ENCODE peak calls at places on chromosomes 13 and 19, in four cellular contexts. F is neural progenitor cell, G is choroid plexus epithelial cell, K is heart right ventricle. P is an unnamed sample.

GRCh38 chr13:34942732-34943674 is 933 bp downstream of the NBEA start:
- DNase-seq in F (peak), G (no peak), K (peak), P (no peak)

GRCh38 chr19:17843908-17844490 is 3.8 kb downstream of the JAK3 start:
- DNase-seq in F (no peak), G (no peak), K (no peak), P (no peak)

GRCh38 chr19:3065675-3066357 is 3.5 kb upstream of the TLE5 start:
- DNase-seq in F (no peak), G (no peak), K (no peak), P (no peak)

GRCh38 chr13:48505597-48506091 is 27.2 kb downstream of the RCBTB2 start:
- DNase-seq in F (no peak), G (no peak), K (no peak), P (no peak)

GRCh38 chr13:41915096-41915495 is 45.8 kb downstream of the VWA8 start:
- DNase-seq in F (no peak), G (no peak), K (no peak), P (no peak)

GRCh38 chr13:65606622-65607021 is 1623.5 kb downstream of the PCDH9 start:
- DNase-seq in F (no peak), G (peak), K (no peak), P (peak)

GRCh38 chr19:41696402-41697197 is 8.5 kb upstream of the CEACAM7 start:
- DNase-seq in F (no peak), G (peak), K (no peak), P (no peak)

GRCh38 chr13:51887441-51887840 is 25.7 kb downstream of the CCDC70 start:
- DNase-seq in F (no peak), G (no peak), K (no peak), P (no peak)

GRCh38 chr13:78121001-78121400 is 202.4 kb upstream of the EDNRB start:
- DNase-seq in F (no peak), G (no peak), K (no peak), P (no peak)

GRCh38 chr13:38607136-38607535 is 79.7 kb upstream of the FREM2 start:
- DNase-seq in F (peak), G (no peak), K (no peak), P (no peak)

GRCh38 chr19:55602104-55603001 is 2.3 kb downstream of the ZNF524 start:
- DNase-seq in F (no peak), G (no peak), K (no peak), P (no peak)

GRCh38 chr19:49988433-49988832 is 27.5 kb upstream of the SIGLEC11 start:
- DNase-seq in F (no peak), G (peak), K (no peak), P (peak)

GRCh38 chr13:41590122-41590521 is 132.8 kb downstream of the RGCC start:
- DNase-seq in F (no peak), G (no peak), K (no peak), P (no peak)

GRCh38 chr19:21127898-21128297 is 13.9 kb upstream of the ZNF431 start:
- DNase-seq in F (no peak), G (no peak), K (no peak), P (no peak)

GRCh38 chr13:34340534-34340933 is 522.6 kb downstream of the RFC3 start:
- DNase-seq in F (no peak), G (peak), K (no peak), P (no peak)

GRCh38 chr19:15296841-15297415 is 35.4 kb downstream of the BRD4 start:
- DNase-seq in F (no peak), G (no peak), K (no peak), P (no peak)

GRCh38 chr13:106381083-106381482 is 154.4 kb downstream of the EFNB2 start:
- DNase-seq in F (peak), G (peak), K (no peak), P (peak)

GRCh38 chr19:4032436-4032835 is 24.9 kb downstream of the PIAS4 start:
- DNase-seq in F (no peak), G (no peak), K (no peak), P (no peak)

GRCh38 chr13:30805603-30806011 is 70.3 kb downstream of the ALOX5AP start:
- DNase-seq in F (no peak), G (no peak), K (peak), P (peak)

GRCh38 chr13:77749481-77749880 is 52.0 kb downstream of the SLAIN1 start:
- DNase-seq in F (peak), G (no peak), K (no peak), P (peak)

GRCh38 chr19:48122421-48122820 is 11.8 kb upstream of the PLA2G4C start:
- DNase-seq in F (no peak), G (no peak), K (no peak), P (no peak)

GRCh38 chr19:39582442-39582841 is 19.9 kb upstream of the LGALS13 start:
- DNase-seq in F (no peak), G (no peak), K (no peak), P (no peak)

GRCh38 chr19:55549500-55550320 is 4.4 kb upstream of the SBK3 start:
- DNase-seq in F (peak), G (peak), K (no peak), P (peak)

GRCh38 chr13:73412933-73413332 is 354.1 kb downstream of the KLF5 start:
- DNase-seq in F (no peak), G (no peak), K (no peak), P (no peak)

GRCh38 chr13:107361666-107362065 is 793.7 kb upstream of the ARGLU1 start:
- DNase-seq in F (no peak), G (peak), K (no peak), P (no peak)

GRCh38 chr13:34469212-34469983 is 472.7 kb upstream of the NBEA start:
- DNase-seq in F (no peak), G (peak), K (no peak), P (peak)

GRCh38 chr13:30047154-30047874 is 196.9 kb upstream of the UBL3 start:
- DNase-seq in F (no peak), G (no peak), K (no peak), P (no peak)

GRCh38 chr13:40215747-40216146 is 450.7 kb downstream of the FOXO1 start:
- DNase-seq in F (no peak), G (no peak), K (no peak), P (no peak)

GRCh38 chr13:97953376-97953970 is at the start of gene IPO5:
- DNase-seq in F (no peak), G (peak), K (no peak), P (peak)

GRCh38 chr19:5394907-5395505 is 54.4 kb upstream of the PTPRS start:
- DNase-seq in F (peak), G (no peak), K (no peak), P (no peak)

GRCh38 chr19:15421136-15421535 is 2.3 kb upstream of the AKAP8L start:
- DNase-seq in F (no peak), G (no peak), K (no peak), P (no peak)

GRCh38 chr19:2607712-2608601 is 94.5 kb downstream of the GNG7 start:
- DNase-seq in F (no peak), G (no peak), K (no peak), P (no peak)

GRCh38 chr19:54029930-54030490 is 33.7 kb downstream of the VSTM1 start:
- DNase-seq in F (peak), G (peak), K (peak), P (peak)

GRCh38 chr19:11248852-11249251 is 9.4 kb downstream of the ANGPTL8 start:
- DNase-seq in F (no peak), G (no peak), K (no peak), P (no peak)

GRCh38 chr13:41909524-41909923 is 51.4 kb downstream of the VWA8 start:
- DNase-seq in F (no peak), G (no peak), K (no peak), P (no peak)

GRCh38 chr19:35123573-35123972 is 8.0 kb downstream of the FXYD3 start:
- DNase-seq in F (no peak), G (no peak), K (no peak), P (no peak)

GRCh38 chr13:92842145-92842544 is 384.5 kb upstream of the GPC6 start:
- DNase-seq in F (no peak), G (peak), K (no peak), P (peak)

GRCh38 chr13:106038752-106039151 is 496.7 kb downstream of the EFNB2 start:
- DNase-seq in F (no peak), G (peak), K (no peak), P (peak)

GRCh38 chr19:16779539-16780163 is 49.5 kb upstream of the SIN3B start:
- DNase-seq in F (no peak), G (peak), K (no peak), P (no peak)

GRCh38 chr13:32535140-32535539 is 3.5 kb downstream of the N4BP2L2 start:
- DNase-seq in F (no peak), G (no peak), K (no peak), P (no peak)
- H3K4me3 ChIP-seq in F (no peak), G (no peak), K (peak), P (no peak)

GRCh38 chr19:29966594-29967249 is 24.7 kb downstream of the URI1 start:
- DNase-seq in F (no peak), G (peak), K (no peak), P (peak)
- TF ChIP-seq CTCF in F (peak), G (peak), K (peak), P (peak)

DNA sequence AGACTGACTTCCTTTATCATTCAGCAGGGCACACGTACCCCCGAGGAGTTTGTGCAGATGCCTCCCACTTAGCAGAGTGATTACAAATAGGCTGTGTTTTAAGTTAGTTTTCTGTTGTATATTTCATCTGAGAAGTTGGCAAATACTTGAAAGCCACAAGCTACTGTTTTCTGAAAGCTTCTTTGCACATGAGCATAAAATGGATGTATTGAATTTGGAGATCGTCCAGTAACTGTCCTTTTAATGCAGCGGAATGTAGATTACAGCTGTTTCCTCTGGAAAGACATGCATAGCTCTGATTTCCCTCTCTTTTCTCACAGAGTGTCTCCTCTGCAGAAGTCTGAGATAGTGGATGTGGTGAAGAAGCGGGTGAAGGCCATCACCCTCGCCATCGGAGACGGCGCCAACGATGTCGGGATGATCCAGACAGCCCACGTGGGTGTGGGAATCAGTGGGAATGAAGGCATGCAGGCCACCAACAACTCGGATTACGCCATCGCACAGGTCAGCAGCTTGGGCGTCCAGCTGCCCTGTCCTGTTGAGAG is 283.0 kb downstream of the SHISA2 start:
- DNase-seq in F (no peak), G (peak), K (no peak), P (peak)
- H3K4me3 ChIP-seq in F (no peak), G (no peak), K (no peak), P (no peak)

DNA sequence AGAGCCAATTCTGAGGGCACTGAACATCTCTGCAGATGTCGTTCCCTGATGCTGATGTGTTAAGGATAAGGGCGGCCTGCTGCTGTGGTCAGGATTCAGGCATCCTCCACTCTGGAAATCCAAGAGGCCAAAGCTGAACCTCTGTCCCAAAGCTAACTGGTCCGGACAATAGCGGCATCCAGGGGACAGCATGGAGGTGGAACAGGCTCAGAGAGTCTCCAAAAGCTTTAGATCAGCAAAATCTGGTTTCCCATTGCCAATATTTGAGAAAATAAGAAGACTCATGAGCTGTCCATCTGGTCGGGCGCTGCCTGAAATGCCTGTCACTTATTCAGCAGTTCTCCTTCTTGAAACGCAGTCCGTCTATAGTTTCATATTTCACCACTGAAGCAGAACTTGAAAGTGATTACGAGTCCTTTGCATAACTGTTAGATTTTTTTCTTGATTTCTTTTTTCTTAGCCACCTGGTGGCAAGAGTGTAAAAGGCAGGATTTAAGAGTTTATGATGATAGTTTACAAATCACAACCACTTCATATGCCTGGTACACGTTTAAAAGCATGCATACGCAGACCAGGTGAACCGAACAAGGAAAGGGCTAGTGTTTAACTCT is 45.9 kb downstream of the GGACT start:
- DNase-seq in F (no peak), G (peak), K (no peak), P (peak)
- TF ChIP-seq CTCF in F (peak), G (peak), K (peak), P (peak)

GRCh38 chr13:24050796-24051715 is 109.5 kb upstream of the SPATA13 start:
- DNase-seq in F (no peak), G (no peak), K (no peak), P (no peak)
- H3K4me3 ChIP-seq in F (no peak), G (no peak), K (no peak), P (no peak)

GRCh38 chr19:19026299-19026971 is 6.9 kb downstream of the SUGP2 start:
- DNase-seq in F (peak), G (peak), K (no peak), P (no peak)
- TF ChIP-seq CTCF in F (no peak), G (peak), K (peak), P (no peak)

GRCh38 chr13:45781553-45782326 is 69.8 kb downstream of the SIAH3 start:
- DNase-seq in F (no peak), G (no peak), K (peak), P (peak)
- H3K4me3 ChIP-seq in F (no peak), G (no peak), K (no peak), P (no peak)

GRCh38 chr19:13035820-13036365 is 40.6 kb downstream of the NFIX start:
- DNase-seq in F (no peak), G (no peak), K (no peak), P (no peak)

GRCh38 chr19:13034636-13035035 is 39.4 kb downstream of the NFIX start:
- DNase-seq in F (no peak), G (no peak), K (no peak), P (no peak)

GRCh38 chr19:13033244-13033643 is 38.0 kb downstream of the NFIX start:
- DNase-seq in F (no peak), G (no peak), K (no peak), P (no peak)

GRCh38 chr19:13032837-13033236 is 37.6 kb downstream of the NFIX start:
- DNase-seq in F (no peak), G (no peak), K (no peak), P (no peak)

DNA sequence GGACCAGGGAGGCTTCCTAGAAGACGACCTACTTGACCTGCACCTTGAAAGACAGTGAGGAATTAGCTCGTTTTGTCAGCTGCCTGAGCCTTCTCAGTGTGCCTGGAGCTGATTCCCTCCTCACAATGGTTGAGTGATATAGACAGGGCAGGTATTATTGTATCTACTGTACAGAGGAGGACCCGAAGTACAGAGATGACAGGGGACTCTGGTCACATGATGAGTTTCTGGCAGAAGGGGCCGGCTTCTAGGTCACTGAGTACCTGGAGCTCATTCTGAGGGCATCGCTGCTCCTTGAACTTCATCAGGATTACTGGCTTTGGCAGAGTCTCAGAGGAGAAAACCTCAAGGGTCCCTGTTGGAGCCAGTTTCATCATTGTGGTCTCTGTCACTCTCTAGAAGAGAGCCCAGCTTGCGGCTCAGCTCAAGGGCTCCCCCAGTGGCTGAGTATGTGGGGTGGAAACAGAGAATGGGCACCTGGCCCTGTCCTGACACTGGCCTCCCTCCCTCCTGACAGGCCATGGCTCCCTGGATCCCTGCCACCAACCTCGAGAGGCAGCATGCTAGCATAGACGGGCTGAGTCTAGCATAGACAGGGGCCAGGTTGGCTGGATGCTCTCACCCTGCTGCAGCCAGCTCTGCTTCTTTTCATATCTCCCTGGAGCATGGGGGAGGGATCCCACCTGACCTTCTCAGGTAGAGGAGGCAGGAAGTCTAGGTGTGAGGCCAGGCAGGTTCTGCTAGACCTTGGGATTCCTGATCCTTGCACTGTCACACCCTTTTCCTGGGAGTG is 38.7 kb downstream of the NFIX start:
- DNase-seq in F (peak), G (peak), K (peak), P (peak)
- TF ChIP-seq CTCF in F (peak), G (peak), K (peak), P (peak)

GRCh38 chr19:30131722-30132291 is 189.8 kb downstream of the URI1 start:
- DNase-seq in F (no peak), G (no peak), K (no peak), P (no peak)
- H3K4me3 ChIP-seq in F (no peak), G (no peak), K (no peak), P (no peak)

P was measured in astrocyte of the spinal cord.